ENCODE peak calls at places on chromosomes 4 and X, in nine cellular contexts. D is foreskin keratinocyte; A is T-helper 1 cell; J is iris pigment epithelial cell; H is HCT116; X is GM03348; V is GM06990; K is NCI-H1417 treated with DMSO at 0.1 percent for 48 hours; B is activated effector memory CD4-positive, alpha-beta T cell treated with anti-CD3 and anti-CD28 coated beads, Interleukin-2, amount 50 U/mL, for 16 hours. R is an unnamed sample.

GRCh38 chr4:169103966-169104412 is 93.9 kb upstream of the CBR4 start:
- DNase-seq in B (no peak), D (peak), V (no peak), H (no peak), A (no peak), X (peak), J (no peak), K (no peak), R (no peak)

GRCh38 chrX:149825424-149825823 is 43.7 kb downstream of the MAGEA9 start:
- DNase-seq in K (no peak), A (no peak), D (no peak), B (peak), V (no peak), J (no peak), X (no peak), H (peak), R (no peak)

GRCh38 chr4:158079661-158080060 is 93.2 kb downstream of the GASK1B start:
- DNase-seq in X (peak), D (no peak), V (no peak), J (no peak), A (no peak), K (no peak), H (no peak), B (no peak), R (no peak)

GRCh38 chr4:129218897-129219296 is 122.9 kb downstream of the C4orf33 start:
- DNase-seq in A (no peak), X (no peak), D (peak), H (no peak), J (peak), V (no peak), B (no peak), K (no peak), R (no peak)

GRCh38 chr4:6342530-6343293 is 73.1 kb downstream of the WFS1 start:
- DNase-seq in X (no peak), B (no peak), V (no peak), K (no peak), J (no peak), A (no peak), H (no peak), D (no peak), R (no peak)

GRCh38 chr4:129747756-129748155 is 651.8 kb downstream of the C4orf33 start:
- DNase-seq in J (no peak), K (no peak), V (no peak), H (no peak), D (no peak), X (no peak), A (no peak), B (no peak), R (no peak)

GRCh38 chr4:39820186-39820585 is 122.2 kb downstream of the UBE2K start:
- DNase-seq in K (no peak), H (no peak), J (no peak), A (no peak), D (no peak), X (no peak), V (no peak), B (no peak), R (no peak)

GRCh38 chr4:85825937-85826678 is 351.2 kb downstream of the ARHGAP24 start:
- DNase-seq in J (peak), A (no peak), X (peak), H (no peak), V (no peak), K (peak), D (no peak), B (no peak), R (no peak)

GRCh38 chrX:33001107-33001506 is 210.2 kb downstream of the DMD start:
- DNase-seq in X (no peak), H (no peak), A (no peak), D (no peak), B (no peak), J (no peak), V (no peak), K (no peak), R (no peak)

GRCh38 chr4:105715692-105716278 is 7.2 kb downstream of the GSTCD start:
- DNase-seq in J (peak), A (no peak), H (peak), D (no peak), K (peak), B (no peak), X (peak), V (no peak), R (no peak)

GRCh38 chr4:3524920-3525319 is 7.3 kb downstream of the LRPAP1 start:
- DNase-seq in A (no peak), K (no peak), B (peak), H (no peak), V (no peak), D (no peak), X (no peak), J (no peak), R (no peak)

GRCh38 chr4:154082760-154083530 is 294.1 kb upstream of the SFRP2 start:
- DNase-seq in D (no peak), A (no peak), X (no peak), B (no peak), J (peak), K (no peak), H (no peak), V (no peak), R (no peak)

GRCh38 chr4:74463123-74463522 is 18.2 kb downstream of the AREG start:
- DNase-seq in H (no peak), X (no peak), B (no peak), K (no peak), V (no peak), J (no peak), D (no peak), A (no peak), R (no peak)

GRCh38 chrX:65985922-65986588 is 53.8 kb downstream of the VSIG4 start:
- DNase-seq in K (no peak), B (peak), D (peak), X (peak), J (peak), V (peak), H (peak), A (peak), R (no peak)

GRCh38 chrX:50813843-50814661 is at the start of gene SHROOM4:
- DNase-seq in V (no peak), D (no peak), H (no peak), B (no peak), K (no peak), A (no peak), J (peak), X (peak), R (no peak)

GRCh38 chr4:168999836-169000235 is 10.2 kb downstream of the CBR4 start:
- DNase-seq in J (no peak), K (no peak), B (no peak), X (no peak), V (no peak), A (no peak), D (no peak), H (no peak), R (no peak)

GRCh38 chrX:129540068-129540653 is at the start of gene OCRL:
- DNase-seq in A (peak), V (peak), H (peak), D (peak), X (peak), K (no peak), J (peak), B (peak), R (peak)

GRCh38 chr4:66653937-66654336 is 891.4 kb downstream of the CENPC start:
- DNase-seq in V (no peak), H (no peak), B (no peak), X (peak), A (no peak), K (no peak), J (no peak), D (no peak), R (no peak)

GRCh38 chr4:185896832-185897475 is 85.0 kb upstream of the SORBS2 start:
- DNase-seq in A (no peak), V (no peak), X (no peak), H (no peak), J (no peak), D (no peak), K (no peak), B (no peak), R (no peak)

GRCh38 chr4:40264995-40265909 is 68.4 kb downstream of the RHOH start:
- DNase-seq in D (no peak), B (no peak), A (peak), H (no peak), X (no peak), J (peak), K (peak), V (no peak), R (no peak)

GRCh38 chrX:12894074-12894691 is 12.2 kb upstream of the TLR8 start:
- DNase-seq in K (no peak), B (peak), X (no peak), D (no peak), H (peak), V (no peak), J (peak), A (peak), R (peak)

R was measured in GM13976.